ENCODE peak calls at places on chromosomes 2 and 18, in eight cellular contexts. One of them, this sample, is unnamed.

GRCh38 chr2:29113891-29114321 is 1.3 kb upstream of the CLIP4 start:
- DNase-seq in cardiac fibroblast: peak
- DNase-seq in heart left ventricle: peak
- DNase-seq in fibroblast of villous mesenchyme: peak
- DNase-seq in astrocyte of the spinal cord: peak
- DNase-seq in fibroblast of lung: peak
- DNase-seq in OCI-LY7: no peak
- DNase-seq in heart right ventricle: peak
- DNase-seq in this sample: peak

GRCh38 chr2:11829324-11829946 is 83.0 kb downstream of the LPIN1 start:
- DNase-seq in cardiac fibroblast: peak
- DNase-seq in heart left ventricle: peak
- DNase-seq in fibroblast of villous mesenchyme: peak
- DNase-seq in astrocyte of the spinal cord: peak
- DNase-seq in fibroblast of lung: peak
- DNase-seq in OCI-LY7: peak
- DNase-seq in heart right ventricle: peak
- DNase-seq in this sample: peak

GRCh38 chr18:23668731-23669130 is 6.0 kb upstream of the ANKRD29 start:
- DNase-seq in cardiac fibroblast: no peak
- DNase-seq in heart left ventricle: no peak
- DNase-seq in fibroblast of villous mesenchyme: no peak
- DNase-seq in astrocyte of the spinal cord: no peak
- DNase-seq in fibroblast of lung: no peak
- DNase-seq in OCI-LY7: no peak
- DNase-seq in heart right ventricle: peak
- DNase-seq in this sample: no peak

GRCh38 chr18:60146220-60146960 is 226.2 kb downstream of the MC4R start:
- DNase-seq in cardiac fibroblast: peak
- DNase-seq in heart left ventricle: no peak
- DNase-seq in fibroblast of villous mesenchyme: no peak
- DNase-seq in astrocyte of the spinal cord: peak
- DNase-seq in fibroblast of lung: peak
- DNase-seq in OCI-LY7: no peak
- DNase-seq in heart right ventricle: no peak
- DNase-seq in this sample: peak

GRCh38 chr18:23716516-23716915 is 27.3 kb downstream of the LAMA3 start:
- DNase-seq in cardiac fibroblast: peak
- DNase-seq in heart left ventricle: no peak
- DNase-seq in fibroblast of villous mesenchyme: peak
- DNase-seq in astrocyte of the spinal cord: peak
- DNase-seq in fibroblast of lung: peak
- DNase-seq in OCI-LY7: no peak
- DNase-seq in heart right ventricle: no peak
- DNase-seq in this sample: peak

GRCh38 chr2:105617631-105618350 is 126.9 kb upstream of the NCK2 start:
- DNase-seq in cardiac fibroblast: no peak
- DNase-seq in heart left ventricle: no peak
- DNase-seq in fibroblast of villous mesenchyme: no peak
- DNase-seq in astrocyte of the spinal cord: no peak
- DNase-seq in fibroblast of lung: no peak
- DNase-seq in OCI-LY7: no peak
- DNase-seq in heart right ventricle: no peak
- DNase-seq in this sample: no peak

GRCh38 chr2:230312638-230313037 is 14.4 kb upstream of the SP140L start:
- DNase-seq in cardiac fibroblast: peak
- DNase-seq in heart left ventricle: no peak
- DNase-seq in fibroblast of villous mesenchyme: no peak
- DNase-seq in astrocyte of the spinal cord: peak
- DNase-seq in fibroblast of lung: peak
- DNase-seq in OCI-LY7: no peak
- DNase-seq in heart right ventricle: no peak
- DNase-seq in this sample: no peak

GRCh38 chr2:174145827-174146226 is 102.5 kb downstream of the OLA1 start:
- DNase-seq in cardiac fibroblast: peak
- DNase-seq in heart left ventricle: no peak
- DNase-seq in fibroblast of villous mesenchyme: no peak
- DNase-seq in astrocyte of the spinal cord: no peak
- DNase-seq in fibroblast of lung: no peak
- DNase-seq in OCI-LY7: no peak
- DNase-seq in heart right ventricle: no peak
- DNase-seq in this sample: peak

GRCh38 chr2:66641685-66642084 is 206.8 kb downstream of the MEIS1 start:
- DNase-seq in cardiac fibroblast: no peak
- DNase-seq in heart left ventricle: no peak
- DNase-seq in fibroblast of villous mesenchyme: no peak
- DNase-seq in astrocyte of the spinal cord: no peak
- DNase-seq in fibroblast of lung: no peak
- DNase-seq in OCI-LY7: no peak
- DNase-seq in heart right ventricle: no peak
- DNase-seq in this sample: no peak

DNA sequence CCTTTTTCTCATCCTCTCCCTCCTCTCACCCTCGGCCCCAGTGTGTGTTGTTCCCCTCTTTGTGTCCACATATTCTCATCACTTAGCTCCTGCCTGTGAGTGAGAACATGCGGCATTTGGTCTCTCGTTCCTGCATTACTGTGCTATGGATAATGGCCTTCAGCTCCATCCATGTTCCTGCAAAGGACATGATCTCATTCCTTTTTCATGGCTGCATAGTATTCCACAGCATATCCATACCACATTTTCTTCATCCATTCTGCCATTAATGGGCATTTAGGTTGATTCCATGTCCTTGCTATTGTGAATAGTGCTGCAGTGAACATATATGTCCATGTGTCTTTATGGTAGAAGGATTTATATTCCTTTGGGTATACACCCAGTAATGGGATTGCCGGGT is 10.8 kb upstream of the NCOA1 start:
- DNase-seq in cardiac fibroblast: no peak
- DNase-seq in heart left ventricle: no peak
- DNase-seq in fibroblast of villous mesenchyme: no peak
- DNase-seq in astrocyte of the spinal cord: no peak
- DNase-seq in fibroblast of lung: no peak
- DNase-seq in OCI-LY7: no peak
- DNase-seq in heart right ventricle: no peak
- DNase-seq in this sample: no peak
- H3K4me3 ChIP-seq in cardiac fibroblast: no peak
- H3K4me3 ChIP-seq in heart left ventricle: no peak
- H3K4me3 ChIP-seq in fibroblast of villous mesenchyme: no peak
- H3K4me3 ChIP-seq in astrocyte of the spinal cord: no peak
- H3K4me3 ChIP-seq in fibroblast of lung: no peak
- H3K4me3 ChIP-seq in OCI-LY7: no peak
- H3K4me3 ChIP-seq in heart right ventricle: no peak
- H3K4me3 ChIP-seq in this sample: no peak

DNA sequence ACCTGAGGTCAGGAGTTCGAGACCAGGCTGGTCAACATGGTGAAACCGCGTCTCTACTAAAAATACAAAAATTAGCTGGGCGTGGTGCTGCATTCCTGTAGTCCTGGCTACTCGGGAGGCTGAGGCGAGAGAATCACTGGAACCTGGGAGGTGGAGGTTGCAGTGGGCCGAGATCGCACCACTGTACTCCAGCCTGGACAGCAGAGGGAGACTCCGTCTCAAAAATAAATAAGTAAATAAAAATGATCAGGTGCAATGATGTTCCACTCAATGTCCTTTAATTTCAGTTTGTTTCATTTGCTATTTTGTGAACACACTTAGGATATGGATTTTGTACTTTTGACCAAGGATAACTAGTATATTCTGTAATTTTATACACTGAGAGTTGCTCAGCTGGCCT is 9.3 kb downstream of the HADHA start:
- DNase-seq in cardiac fibroblast: peak
- DNase-seq in heart left ventricle: no peak
- DNase-seq in fibroblast of villous mesenchyme: peak
- DNase-seq in astrocyte of the spinal cord: no peak
- DNase-seq in fibroblast of lung: no peak
- DNase-seq in OCI-LY7: no peak
- DNase-seq in heart right ventricle: no peak
- DNase-seq in this sample: peak
- TF ChIP-seq CTCF in cardiac fibroblast: no peak
- TF ChIP-seq CTCF in heart left ventricle: peak
- TF ChIP-seq CTCF in fibroblast of villous mesenchyme: peak
- TF ChIP-seq CTCF in astrocyte of the spinal cord: peak
- TF ChIP-seq CTCF in fibroblast of lung: no peak
- TF ChIP-seq CTCF in OCI-LY7: peak
- TF ChIP-seq CTCF in heart right ventricle: no peak
- TF ChIP-seq CTCF in this sample: peak

GRCh38 chr2:55134316-55134706 is 84.1 kb upstream of the RTN4 start:
- DNase-seq in cardiac fibroblast: no peak
- DNase-seq in heart left ventricle: no peak
- DNase-seq in fibroblast of villous mesenchyme: no peak
- DNase-seq in astrocyte of the spinal cord: no peak
- DNase-seq in fibroblast of lung: no peak
- DNase-seq in OCI-LY7: peak
- DNase-seq in heart right ventricle: no peak
- DNase-seq in this sample: no peak
- H3K4me3 ChIP-seq in cardiac fibroblast: no peak
- H3K4me3 ChIP-seq in heart left ventricle: peak
- H3K4me3 ChIP-seq in fibroblast of villous mesenchyme: no peak
- H3K4me3 ChIP-seq in astrocyte of the spinal cord: no peak
- H3K4me3 ChIP-seq in fibroblast of lung: peak
- H3K4me3 ChIP-seq in OCI-LY7: no peak
- H3K4me3 ChIP-seq in heart right ventricle: peak
- H3K4me3 ChIP-seq in this sample: no peak

GRCh38 chr2:81389203-81389602 is 1084.7 kb upstream of the LRRTM1 start:
- DNase-seq in cardiac fibroblast: peak
- DNase-seq in heart left ventricle: no peak
- DNase-seq in fibroblast of villous mesenchyme: no peak
- DNase-seq in astrocyte of the spinal cord: no peak
- DNase-seq in fibroblast of lung: no peak
- DNase-seq in OCI-LY7: peak
- DNase-seq in heart right ventricle: no peak
- DNase-seq in this sample: peak
- TF ChIP-seq CTCF in cardiac fibroblast: peak
- TF ChIP-seq CTCF in heart left ventricle: peak
- TF ChIP-seq CTCF in fibroblast of villous mesenchyme: peak
- TF ChIP-seq CTCF in astrocyte of the spinal cord: no peak
- TF ChIP-seq CTCF in fibroblast of lung: no peak
- TF ChIP-seq CTCF in OCI-LY7: peak
- TF ChIP-seq CTCF in heart right ventricle: no peak
- TF ChIP-seq CTCF in this sample: no peak

GRCh38 chr18:10930078-10930477 is 219.3 kb downstream of the PIEZO2 start:
- DNase-seq in cardiac fibroblast: no peak
- DNase-seq in heart left ventricle: no peak
- DNase-seq in fibroblast of villous mesenchyme: no peak
- DNase-seq in astrocyte of the spinal cord: no peak
- DNase-seq in fibroblast of lung: no peak
- DNase-seq in OCI-LY7: no peak
- DNase-seq in heart right ventricle: no peak
- DNase-seq in this sample: no peak
- H3K4me3 ChIP-seq in cardiac fibroblast: no peak
- H3K4me3 ChIP-seq in heart left ventricle: no peak
- H3K4me3 ChIP-seq in fibroblast of villous mesenchyme: no peak
- H3K4me3 ChIP-seq in astrocyte of the spinal cord: no peak
- H3K4me3 ChIP-seq in fibroblast of lung: no peak
- H3K4me3 ChIP-seq in OCI-LY7: no peak
- H3K4me3 ChIP-seq in heart right ventricle: no peak
- H3K4me3 ChIP-seq in this sample: no peak

GRCh38 chr2:101478561-101479001 is 3.7 kb upstream of the RFX8 start:
- DNase-seq in cardiac fibroblast: peak
- DNase-seq in heart left ventricle: no peak
- DNase-seq in fibroblast of villous mesenchyme: peak
- DNase-seq in astrocyte of the spinal cord: peak
- DNase-seq in fibroblast of lung: peak
- DNase-seq in OCI-LY7: no peak
- DNase-seq in heart right ventricle: no peak
- DNase-seq in this sample: peak

GRCh38 chr2:101473581-101473910 is 1.4 kb downstream of the RFX8 start:
- DNase-seq in cardiac fibroblast: peak
- DNase-seq in heart left ventricle: no peak
- DNase-seq in fibroblast of villous mesenchyme: peak
- DNase-seq in astrocyte of the spinal cord: peak
- DNase-seq in fibroblast of lung: no peak
- DNase-seq in OCI-LY7: no peak
- DNase-seq in heart right ventricle: no peak
- DNase-seq in this sample: peak

GRCh38 chr2:101473911-101474751 is 781 bp downstream of the RFX8 start:
- DNase-seq in cardiac fibroblast: peak
- DNase-seq in heart left ventricle: peak
- DNase-seq in fibroblast of villous mesenchyme: peak
- DNase-seq in astrocyte of the spinal cord: peak
- DNase-seq in fibroblast of lung: peak
- DNase-seq in OCI-LY7: no peak
- DNase-seq in heart right ventricle: peak
- DNase-seq in this sample: peak

GRCh38 chr2:101476605-101477208 is 1.8 kb upstream of the RFX8 start:
- DNase-seq in cardiac fibroblast: no peak
- DNase-seq in heart left ventricle: no peak
- DNase-seq in fibroblast of villous mesenchyme: no peak
- DNase-seq in astrocyte of the spinal cord: no peak
- DNase-seq in fibroblast of lung: no peak
- DNase-seq in OCI-LY7: no peak
- DNase-seq in heart right ventricle: no peak
- DNase-seq in this sample: no peak

GRCh38 chr2:101474752-101475384 is at the start of gene RFX8:
- DNase-seq in cardiac fibroblast: peak
- DNase-seq in heart left ventricle: no peak
- DNase-seq in fibroblast of villous mesenchyme: peak
- DNase-seq in astrocyte of the spinal cord: peak
- DNase-seq in fibroblast of lung: peak
- DNase-seq in OCI-LY7: no peak
- DNase-seq in heart right ventricle: no peak
- DNase-seq in this sample: peak
- TF ChIP-seq CTCF in cardiac fibroblast: no peak
- TF ChIP-seq CTCF in heart left ventricle: no peak
- TF ChIP-seq CTCF in fibroblast of villous mesenchyme: no peak
- TF ChIP-seq CTCF in astrocyte of the spinal cord: no peak
- TF ChIP-seq CTCF in fibroblast of lung: no peak
- TF ChIP-seq CTCF in OCI-LY7: no peak
- TF ChIP-seq CTCF in heart right ventricle: no peak
- TF ChIP-seq CTCF in this sample: no peak

DNA sequence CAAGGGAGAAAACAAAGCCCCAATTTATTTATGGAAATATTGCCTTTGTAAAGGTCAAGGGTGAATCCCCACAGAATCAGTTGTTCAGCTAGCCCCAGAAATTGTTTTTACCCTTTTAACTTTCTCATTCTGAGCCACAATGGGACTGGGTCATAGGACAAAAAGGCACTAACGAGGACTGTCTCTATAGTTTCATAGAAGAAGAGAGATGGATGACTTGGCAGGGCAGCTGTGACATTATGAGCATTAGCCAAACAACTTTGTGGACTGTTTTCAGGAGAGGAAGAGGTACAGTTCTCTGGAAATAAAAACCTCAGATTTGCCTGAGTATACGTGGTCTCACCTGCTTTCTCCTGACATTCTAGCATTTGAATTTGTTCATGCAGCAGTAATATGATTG is 1155.8 kb upstream of the CHAC2 start:
- DNase-seq in cardiac fibroblast: no peak
- DNase-seq in heart left ventricle: no peak
- DNase-seq in fibroblast of villous mesenchyme: no peak
- DNase-seq in astrocyte of the spinal cord: no peak
- DNase-seq in fibroblast of lung: no peak
- DNase-seq in OCI-LY7: no peak
- DNase-seq in heart right ventricle: no peak
- DNase-seq in this sample: no peak
- H3K4me3 ChIP-seq in cardiac fibroblast: no peak
- H3K4me3 ChIP-seq in heart left ventricle: no peak
- H3K4me3 ChIP-seq in fibroblast of villous mesenchyme: no peak
- H3K4me3 ChIP-seq in astrocyte of the spinal cord: no peak
- H3K4me3 ChIP-seq in fibroblast of lung: no peak
- H3K4me3 ChIP-seq in OCI-LY7: no peak
- H3K4me3 ChIP-seq in heart right ventricle: no peak
- H3K4me3 ChIP-seq in this sample: no peak